ENCODE peak calls at places on chromosomes 5 and 9, in six cellular contexts. T is colonic mucosa, U is heart left ventricle, S is transverse colon, M is T-helper 17 cell, Z is body of pancreas. Y is an unnamed sample.

GRCh38 chr5:172450861-172451695 is 3.2 kb downstream of the SH3PXD2B start:
- DNase-seq in T (no peak), U (no peak), S (peak; percentile 38), M (peak; percentile 28), Z (no peak), Y (no peak)

GRCh38 chr9:130860458-130861316 is 25.6 kb downstream of the ABL1 start:
- DNase-seq in T (peak; percentile 38), U (peak; percentile 83), S (peak; percentile 69), M (no peak), Z (peak; percentile 60), Y (peak; percentile 87)

GRCh38 chr5:158223054-158223453 is 364.1 kb upstream of the CLINT1 start:
- DNase-seq in T (no peak), U (no peak), S (no peak), M (no peak), Z (no peak), Y (no peak)

GRCh38 chr5:100864931-100865330 is 38.2 kb downstream of the ST8SIA4 start:
- DNase-seq in T (no peak), U (no peak), S (no peak), M (no peak), Z (no peak), Y (no peak)

GRCh38 chr9:4575997-4576396 is 85.7 kb downstream of the SLC1A1 start:
- DNase-seq in T (no peak), U (no peak), S (no peak), M (no peak), Z (no peak), Y (no peak)

GRCh38 chr9:20640331-20641187 is 18.3 kb upstream of the MLLT3 start:
- DNase-seq in T (peak; percentile 68), U (peak; percentile 51), S (peak; percentile 80), M (peak; percentile 59), Z (peak; percentile 66), Y (no peak)

GRCh38 chr5:80711216-80711615 is 56.4 kb upstream of the DHFR start:
- DNase-seq in T (no peak), U (no peak), S (no peak), M (no peak), Z (no peak), Y (no peak)

GRCh38 chr5:39588176-39588575 is 163.4 kb upstream of the DAB2 start:
- DNase-seq in T (no peak), U (no peak), S (no peak), M (no peak), Z (no peak), Y (no peak)

GRCh38 chr9:137477778-137478612 is 18.9 kb upstream of the NSMF start:
- DNase-seq in T (no peak), U (no peak), S (no peak), M (no peak), Z (no peak), Y (no peak)

GRCh38 chr9:37938121-37938906 is 34.4 kb upstream of the SLC25A51 start:
- DNase-seq in T (no peak), U (peak; percentile 45), S (no peak), M (no peak), Z (no peak), Y (no peak)

GRCh38 chr9:126147620-126148522 is 178.8 kb upstream of the MVB12B start:
- DNase-seq in T (peak; percentile 9), U (no peak), S (no peak), M (no peak), Z (no peak), Y (peak; percentile 3)

GRCh38 chr5:136802382-136802781 is 437.0 kb upstream of the TRPC7 start:
- DNase-seq in T (no peak), U (no peak), S (no peak), M (no peak), Z (no peak), Y (no peak)

GRCh38 chr9:135332516-135332915 is 147.1 kb upstream of the PPP1R26 start:
- DNase-seq in T (no peak), U (peak; percentile 7), S (no peak), M (no peak), Z (no peak), Y (peak; percentile 41)

GRCh38 chr9:135328485-135329417 is 150.8 kb upstream of the PPP1R26 start:
- DNase-seq in T (no peak), U (no peak), S (no peak), M (no peak), Z (no peak), Y (peak; percentile 47)

GRCh38 chr9:135329571-135330306 is 149.8 kb upstream of the PPP1R26 start:
- DNase-seq in T (no peak), U (peak; percentile 6), S (no peak), M (no peak), Z (no peak), Y (peak; percentile 44)

GRCh38 chr9:135330685-135331590 is 148.6 kb upstream of the PPP1R26 start:
- DNase-seq in T (no peak), U (no peak), S (no peak), M (no peak), Z (no peak), Y (peak; percentile 49)

GRCh38 chr9:135330307-135330631 is 149.3 kb upstream of the PPP1R26 start:
- DNase-seq in T (no peak), U (no peak), S (no peak), M (no peak), Z (no peak), Y (peak; percentile 23)
- H3K9me3 ChIP-seq in T (no peaks in the 10 kb centered on the region), U (no peaks in the 10 kb centered on the region), S (no peaks in the 10 kb centered on the region), M (no peaks in the 10 kb centered on the region), Z (no peaks in the 10 kb centered on the region), Y (no peaks in the 10 kb centered on the region)

DNA sequence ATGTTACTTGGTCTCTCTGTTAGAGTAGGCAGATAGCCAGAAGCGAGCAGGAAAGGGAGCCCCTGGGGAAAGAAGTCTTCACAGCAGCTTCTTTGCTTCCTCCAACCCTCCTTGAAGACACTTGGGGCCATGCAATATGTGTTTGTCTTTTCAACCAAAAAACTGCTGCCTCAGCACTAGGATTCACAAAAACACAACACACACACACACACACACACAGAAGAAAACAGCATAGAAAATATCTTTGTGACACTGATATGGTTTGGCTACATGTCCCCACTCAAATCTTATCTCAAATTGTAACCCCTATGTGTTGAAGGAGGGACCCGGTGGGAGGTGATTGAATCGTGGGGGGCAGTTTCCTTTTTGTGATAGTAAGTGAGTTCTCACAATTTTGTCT is 133.3 kb downstream of the CDH12 start:
- DNase-seq in T (no peak), U (no peak), S (no peak), M (no peak), Z (no peak), Y (no peak)
- H3K9me3 ChIP-seq in T (no peaks in the 10 kb centered on the region), U (no peaks in the 10 kb centered on the region), S (no peaks in the 10 kb centered on the region), M (no peaks in the 10 kb centered on the region), Z (no peaks in the 10 kb centered on the region), Y (no peaks in the 10 kb centered on the region)

GRCh38 chr5:178473858-178474257 is 116.3 kb downstream of the COL23A1 start:
- DNase-seq in T (no peak), U (no peak), S (no peak), M (no peak), Z (no peak), Y (no peak)

GRCh38 chr5:178478370-178478769 is 111.8 kb downstream of the COL23A1 start:
- DNase-seq in T (no peak), U (no peak), S (no peak), M (no peak), Z (no peak), Y (no peak)

GRCh38 chr5:178474562-178475184 is 115.5 kb downstream of the COL23A1 start:
- DNase-seq in T (no peak), U (no peak), S (no peak), M (no peak), Z (no peak), Y (no peak)

GRCh38 chr5:178477224-178478201 is 112.7 kb downstream of the COL23A1 start:
- DNase-seq in T (no peak), U (no peak), S (no peak), M (no peak), Z (no peak), Y (no peak)

DNA sequence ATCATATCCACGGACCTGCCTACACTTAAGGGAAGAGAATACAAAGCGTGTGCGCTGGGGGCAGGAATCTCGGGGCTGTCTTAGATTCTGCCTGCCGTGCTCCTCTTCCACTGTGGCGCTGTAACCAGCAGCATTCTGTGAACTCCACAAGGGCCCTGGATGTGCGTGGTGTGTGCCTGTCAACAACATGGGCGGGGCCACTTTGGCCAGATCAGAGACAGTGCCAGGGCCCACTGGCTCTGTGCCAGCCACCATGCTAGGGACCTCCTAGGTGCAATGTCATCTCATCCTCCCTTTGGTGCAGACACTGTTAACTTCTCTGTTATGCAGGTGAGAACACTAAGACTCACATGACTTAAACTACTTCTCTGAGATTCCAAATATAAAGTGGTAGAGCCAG is 113.7 kb downstream of the COL23A1 start:
- DNase-seq in T (no peak), U (no peak), S (no peak), M (no peak), Z (no peak), Y (no peak)
- H3K9me3 ChIP-seq in T (no peaks in the 10 kb centered on the region), U (no peaks in the 10 kb centered on the region), S (no peaks in the 10 kb centered on the region), M (no peaks in the 10 kb centered on the region), Z (no peaks in the 10 kb centered on the region), Y (no peaks in the 10 kb centered on the region)

DNA sequence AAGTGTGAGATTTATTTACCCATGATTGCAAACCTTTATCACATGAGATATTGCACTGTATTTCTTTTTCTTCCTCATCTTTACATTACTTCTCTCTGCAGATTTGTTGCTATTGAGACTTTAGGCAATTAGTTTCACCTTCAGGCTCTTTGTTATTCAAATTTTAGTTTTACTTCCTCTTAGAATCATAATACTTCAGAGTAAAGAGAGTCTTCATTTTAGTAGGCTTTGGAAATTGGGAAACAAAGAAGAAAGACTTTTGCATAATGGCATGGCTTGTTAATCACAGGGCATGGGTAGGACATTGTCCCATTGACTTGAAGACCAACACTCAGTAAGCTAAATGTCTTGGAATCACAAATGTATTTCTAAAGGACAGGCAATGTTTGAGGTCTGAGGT is 1.2 kb upstream of the PCDHGA5 start:
- DNase-seq in T (no peak), U (no peak), S (no peak), M (no peak), Z (no peak), Y (no peak)
- H3K9me3 ChIP-seq in T (no peaks in the 10 kb centered on the region), U (no peaks in the 10 kb centered on the region), S (peaks cover 82% of the 10 kb centered on the region), M (peaks cover 19% of the 10 kb centered on the region), Z (peaks cover 66% of the 10 kb centered on the region), Y (peaks cover 23% of the 10 kb centered on the region)

Y was measured in upper lobe of right lung.